ENCODE peak calls at places on chromosomes 1 and 21, in seven cellular contexts. J is GM12892, K is H1, H is GM12878, C is GM12891, T is SK-N-SH, D is K562. X is an unnamed sample.

GRCh38 chr21:37006521-37007291 is at the start of gene RIPPLY3:
- DNase-seq in J (no peak), K (peak), H (no peak), C (peak), T (peak), D (no peak), X (no peak)

GRCh38 chr1:204986181-204986580 is 56.8 kb upstream of the CNTN2 start:
- DNase-seq in J (no peak), K (no peak), H (no peak), C (no peak), T (no peak), D (no peak), X (no peak)

GRCh38 chr1:116359060-116359830 is 13.8 kb upstream of the ATP1A1 start:
- DNase-seq in J (no peak), K (no peak), H (no peak), C (no peak), T (no peak), D (no peak), X (no peak)

GRCh38 chr1:7592120-7592798 is 178.8 kb upstream of the VAMP3 start:
- DNase-seq in J (no peak), K (peak), H (no peak), C (no peak), T (no peak), D (no peak), X (no peak)

GRCh38 chr1:220306339-220306738 is 34.1 kb upstream of the RAB3GAP2 start:
- DNase-seq in J (no peak), K (no peak), H (no peak), C (no peak), T (no peak), D (no peak), X (no peak)

GRCh38 chr1:183323849-183324683 is 94.1 kb downstream of the NMNAT2 start:
- DNase-seq in J (no peak), K (no peak), H (no peak), C (no peak), T (no peak), D (no peak), X (no peak)

GRCh38 chr1:66681686-66682085 is 70.6 kb upstream of the DYNLT5 start:
- DNase-seq in J (no peak), K (no peak), H (no peak), C (no peak), T (no peak), D (no peak), X (no peak)

GRCh38 chr1:8431028-8431427 is 113.1 kb downstream of the SLC45A1 start:
- DNase-seq in J (no peak), K (no peak), H (no peak), C (no peak), T (no peak), D (no peak), X (no peak)

GRCh38 chr1:172837816-172838680 is 179.1 kb downstream of the FASLG start:
- DNase-seq in J (no peak), K (no peak), H (no peak), C (no peak), T (no peak), D (no peak), X (no peak)

GRCh38 chr1:175314300-175314699 is 121.7 kb upstream of the KIAA0040 start:
- DNase-seq in J (no peak), K (no peak), H (no peak), C (no peak), T (no peak), D (no peak), X (no peak)

GRCh38 chr1:41663671-41664400 is 179.4 kb upstream of the EDN2 start:
- DNase-seq in J (no peak), K (no peak), H (no peak), C (no peak), T (no peak), D (no peak), X (no peak)

GRCh38 chr1:93597697-93598096 is 83.9 kb downstream of the BCAR3 start:
- DNase-seq in J (no peak), K (no peak), H (no peak), C (no peak), T (peak), D (no peak), X (no peak)

GRCh38 chr1:109266965-109267364 is 16.0 kb downstream of the PSRC1 start:
- DNase-seq in J (no peak), K (no peak), H (no peak), C (no peak), T (no peak), D (no peak), X (no peak)

GRCh38 chr1:188782220-188782841 is 1695.3 kb downstream of the BRINP3 start:
- DNase-seq in J (no peak), K (no peak), H (no peak), C (no peak), T (peak), D (peak), X (peak)

GRCh38 chr1:111725192-111725591 is 14.0 kb downstream of the INKA2 start:
- DNase-seq in J (no peak), K (peak), H (no peak), C (no peak), T (no peak), D (peak), X (no peak)

GRCh38 chr1:230084408-230085177 is 17.6 kb downstream of the GALNT2 start:
- DNase-seq in J (no peak), K (no peak), H (no peak), C (no peak), T (peak), D (no peak), X (peak)

DNA sequence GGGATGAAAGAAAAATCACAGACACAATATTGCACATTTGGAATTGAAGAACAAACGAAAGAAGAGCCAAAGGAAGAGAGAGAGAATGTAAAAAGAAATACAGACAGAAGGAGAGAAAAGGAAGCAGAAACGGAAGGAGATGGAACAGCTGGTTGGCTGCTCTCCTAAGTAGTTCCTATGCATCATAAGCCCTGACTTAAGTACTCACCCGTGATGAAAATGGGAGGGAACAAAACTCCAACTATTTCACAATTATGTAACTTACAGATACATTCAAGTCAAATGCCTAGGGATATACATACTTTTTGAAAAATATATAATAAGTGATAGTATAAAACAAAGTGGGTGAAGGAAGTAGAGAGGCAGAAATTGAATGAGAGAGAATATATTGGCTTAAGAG is 88.5 kb downstream of the TTLL7 start:
- DNase-seq in J (no peak), K (no peak), H (no peak), C (no peak), T (no peak), D (no peak), X (no peak)
- TF ChIP-seq TAF1 in J (no peak), K (no peak), H (no peak), C (no peak), T (no peak), D (no peak), X (no peak)

GRCh38 chr1:110538082-110538481 is 19.1 kb upstream of the KCNA10 start:
- DNase-seq in J (no peak), K (no peak), H (no peak), C (no peak), T (no peak), D (no peak), X (no peak)

GRCh38 chr1:110535985-110536384 is 17.0 kb upstream of the KCNA10 start:
- DNase-seq in J (no peak), K (no peak), H (no peak), C (no peak), T (no peak), D (no peak), X (no peak)

GRCh38 chr1:110540891-110541685 is 22.1 kb upstream of the KCNA10 start:
- DNase-seq in J (no peak), K (no peak), H (no peak), C (no peak), T (no peak), D (no peak), X (no peak)

GRCh38 chr1:110541996-110542395 is 23.0 kb upstream of the KCNA10 start:
- DNase-seq in J (no peak), K (no peak), H (no peak), C (no peak), T (no peak), D (no peak), X (no peak)

DNA sequence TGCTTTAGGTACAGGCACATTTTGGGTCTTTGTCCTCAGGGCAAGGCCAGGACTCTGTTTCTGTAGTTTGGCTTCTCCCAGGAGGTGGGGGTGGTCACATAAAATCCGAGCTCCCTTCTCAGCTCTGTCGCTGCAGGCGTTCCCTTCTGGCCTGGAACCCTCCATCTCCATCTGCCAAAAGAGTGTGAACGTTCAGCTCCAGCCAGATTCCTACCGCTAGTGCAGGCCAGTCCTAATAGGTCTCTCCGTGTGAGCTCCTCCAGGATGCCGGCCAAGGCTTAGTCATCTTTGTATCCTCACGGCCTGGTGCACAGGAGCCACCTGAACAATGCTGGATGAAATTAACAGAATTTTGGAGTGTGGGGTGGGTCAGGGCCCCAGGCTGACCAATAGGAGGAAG is 19.9 kb upstream of the KCNA10 start:
- DNase-seq in J (no peak), K (no peak), H (no peak), C (no peak), T (no peak), D (no peak), X (no peak)
- TF ChIP-seq TAF1 in J (no peak), K (no peak), H (no peak), C (no peak), T (no peak), D (no peak), X (no peak)

GRCh38 chr1:43348809-43349593 is 9.8 kb upstream of the CDC20 start:
- DNase-seq in J (no peak), K (peak), H (no peak), C (peak), T (peak), D (peak), X (peak)
- TF ChIP-seq TAF1 in J (no peak), K (peak), H (no peak), C (peak), T (no peak), D (no peak), X (peak)

GRCh38 chr1:1019122-1019999 is 559 bp upstream of the AGRN start:
- DNase-seq in J (peak), K (peak), H (no peak), C (peak), T (peak), D (peak), X (peak)

GRCh38 chr1:1013922-1014617 is 773 bp downstream of the ISG15 start:
- DNase-seq in J (no peak), K (peak), H (no peak), C (no peak), T (no peak), D (no peak), X (no peak)

GRCh38 chr1:1011388-1011949 is 1.8 kb upstream of the ISG15 start:
- DNase-seq in J (no peak), K (no peak), H (no peak), C (no peak), T (no peak), D (no peak), X (no peak)

GRCh38 chr1:1013105-1013921 is at the start of gene ISG15:
- DNase-seq in J (peak), K (peak), H (peak), C (peak), T (no peak), D (peak), X (peak)

DNA sequence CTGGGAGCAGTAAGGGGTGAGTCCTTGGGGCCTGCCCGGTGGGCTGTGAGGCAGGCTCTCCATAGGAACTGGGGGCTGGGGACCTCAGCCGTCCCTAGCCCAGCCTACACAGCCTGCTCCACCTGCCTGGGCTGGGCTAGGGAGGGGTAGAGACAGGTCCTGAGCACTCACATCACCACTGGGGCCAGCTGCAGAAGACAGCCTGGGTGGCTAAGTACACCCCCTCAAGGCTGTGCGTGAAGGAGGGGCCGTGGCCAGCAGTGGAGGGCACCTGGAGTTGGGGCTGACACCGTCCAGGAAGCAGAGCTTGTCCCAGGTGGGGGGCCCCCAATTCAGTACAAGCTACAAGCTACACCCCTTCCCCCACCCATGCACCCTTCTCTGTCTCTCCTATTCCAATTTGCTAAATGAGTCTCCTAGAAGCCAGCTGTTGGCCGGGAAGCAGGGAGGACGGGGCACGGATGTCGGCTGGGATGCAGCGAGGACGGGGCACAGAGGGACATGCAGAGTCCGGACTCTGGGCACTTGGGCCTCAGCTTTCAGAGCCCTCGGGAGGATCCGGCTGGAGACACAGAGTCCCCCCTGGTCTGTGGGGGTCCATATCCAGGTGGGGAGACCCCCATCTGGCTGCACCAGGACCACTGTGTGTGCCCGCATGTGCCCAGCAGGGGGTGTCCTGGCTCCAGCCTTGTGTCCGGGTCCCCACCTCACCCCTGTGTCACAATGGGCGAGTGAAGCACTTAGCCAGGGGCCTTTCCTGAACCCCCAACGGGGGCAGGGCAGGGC is 1.8 kb downstream of the ISG15 start:
- DNase-seq in J (no peak), K (peak), H (no peak), C (no peak), T (peak), D (no peak), X (no peak)
- TF ChIP-seq TAF1 in J (no peak), K (no peak), H (no peak), C (no peak), T (no peak), D (no peak), X (no peak)

DNA sequence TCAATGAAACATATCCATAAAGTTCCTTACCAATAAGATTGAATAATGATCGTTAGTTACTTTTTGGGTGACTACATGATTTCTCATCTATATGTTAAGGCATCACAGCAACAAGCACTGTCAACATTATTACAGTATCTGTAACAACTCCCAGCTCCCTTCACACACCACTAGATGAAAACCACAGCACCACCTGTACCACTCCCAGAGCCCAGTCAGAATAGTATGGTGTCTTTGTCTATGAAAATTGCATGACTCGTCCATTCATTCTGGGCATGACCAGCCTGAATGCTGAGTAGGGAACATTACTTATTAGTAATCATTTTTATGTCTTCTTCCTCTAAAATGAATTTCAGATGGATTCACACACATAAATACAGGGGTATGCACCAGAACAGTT is 7.1 kb downstream of the OLFML2B start:
- DNase-seq in J (no peak), K (no peak), H (no peak), C (no peak), T (no peak), D (no peak), X (no peak)
- TF ChIP-seq TAF1 in J (no peak), K (no peak), H (no peak), C (no peak), T (no peak), D (no peak), X (no peak)

X was measured in HepG2.